ENCODE peak calls at places on chromosomes 11 and 22, in four cellular contexts. One of them, this sample, is unnamed.

GRCh38 chr22:41576877-41577276 is 12.8 kb downstream of the PMM1 start:
- DNase-seq in K562: peak
- DNase-seq in GM12891: peak
- DNase-seq in GM12878: no peak
- DNase-seq in this sample: peak

GRCh38 chr11:65492637-65493366 is 6.0 kb upstream of the MALAT1 start:
- DNase-seq in GM12878: peak
- DNase-seq in K562: no peak
- DNase-seq in GM12891: no peak
- DNase-seq in this sample: peak

GRCh38 chr22:18954333-18954732 is 18.2 kb upstream of the PRODH start:
- DNase-seq in K562: peak
- DNase-seq in GM12891: peak
- DNase-seq in GM12878: no peak
- DNase-seq in this sample: no peak

GRCh38 chr11:47778878-47779483 is 11.8 kb upstream of the FNBP4 start:
- DNase-seq in K562: no peak
- DNase-seq in GM12878: no peak
- DNase-seq in GM12891: no peak
- DNase-seq in this sample: no peak

GRCh38 chr11:99739464-99740089 is 718.8 kb downstream of the CNTN5 start:
- DNase-seq in GM12878: no peak
- DNase-seq in GM12891: peak
- DNase-seq in K562: peak
- DNase-seq in this sample: no peak

GRCh38 chr22:39773976-39774539 is 119.5 kb downstream of the ENTHD1 start:
- DNase-seq in K562: no peak
- DNase-seq in GM12891: peak
- DNase-seq in GM12878: peak
- DNase-seq in this sample: no peak

GRCh38 chr11:128367573-128367972 is 219.8 kb downstream of the ETS1 start:
- DNase-seq in K562: no peak
- DNase-seq in GM12878: peak
- DNase-seq in GM12891: no peak
- DNase-seq in this sample: no peak

GRCh38 chr11:111310088-111310487 is 11.7 kb downstream of the POU2AF3 start:
- DNase-seq in GM12878: no peak
- DNase-seq in K562: no peak
- DNase-seq in GM12891: no peak
- DNase-seq in this sample: no peak

GRCh38 chr11:128603752-128604472 is 16.6 kb upstream of the ETS1 start:
- DNase-seq in GM12878: peak
- DNase-seq in GM12891: no peak
- DNase-seq in K562: no peak
- DNase-seq in this sample: no peak

GRCh38 chr11:1925373-1926155 is 6.1 kb downstream of the TNNT3 start:
- DNase-seq in GM12891: no peak
- DNase-seq in GM12878: no peak
- DNase-seq in K562: no peak
- DNase-seq in this sample: no peak

GRCh38 chr11:111417766-111418435 is 38.8 kb upstream of the POU2AF1 start:
- DNase-seq in GM12891: no peak
- DNase-seq in K562: no peak
- DNase-seq in GM12878: peak
- DNase-seq in this sample: no peak

GRCh38 chr11:117874253-117874909 is 2.1 kb downstream of the FXYD6 start:
- DNase-seq in GM12878: no peak
- DNase-seq in GM12891: no peak
- DNase-seq in K562: no peak
- DNase-seq in this sample: no peak

GRCh38 chr22:42891008-42891407 is 33.9 kb upstream of the ARFGAP3 start:
- DNase-seq in GM12878: no peak
- DNase-seq in K562: no peak
- DNase-seq in GM12891: no peak
- DNase-seq in this sample: no peak

GRCh38 chr11:14544611-14545010 is 24.4 kb upstream of the PSMA1 start:
- DNase-seq in K562: no peak
- DNase-seq in GM12891: no peak
- DNase-seq in GM12878: peak
- DNase-seq in this sample: peak

GRCh38 chr11:109892321-109892794 is 200.8 kb upstream of the ZC3H12C start:
- DNase-seq in K562: peak
- DNase-seq in GM12878: no peak
- DNase-seq in GM12891: no peak
- DNase-seq in this sample: no peak

GRCh38 chr22:31148953-31149627 is 8.8 kb upstream of the PLA2G3 start:
- DNase-seq in K562: peak
- DNase-seq in GM12891: no peak
- DNase-seq in GM12878: no peak
- DNase-seq in this sample: peak

GRCh38 chr22:31958625-31959239 is 14.4 kb downstream of the YWHAH start:
- DNase-seq in GM12878: no peak
- DNase-seq in GM12891: no peak
- DNase-seq in K562: no peak
- DNase-seq in this sample: no peak

GRCh38 chr11:24356501-24356900 is 140.4 kb upstream of the LUZP2 start:
- DNase-seq in GM12891: no peak
- DNase-seq in GM12878: no peak
- DNase-seq in K562: no peak
- DNase-seq in this sample: no peak

GRCh38 chr22:18044548-18045271 is 20.3 kb upstream of the MICAL3 start:
- DNase-seq in GM12891: no peak
- DNase-seq in K562: no peak
- DNase-seq in GM12878: no peak
- DNase-seq in this sample: no peak

GRCh38 chr11:66317766-66318575 is 1.1 kb upstream of the CD248 start:
- DNase-seq in GM12891: no peak
- DNase-seq in K562: no peak
- DNase-seq in GM12878: no peak
- DNase-seq in this sample: peak

GRCh38 chr11:94151903-94152677 is 23.4 kb downstream of the PANX1 start:
- DNase-seq in GM12891: no peak
- DNase-seq in K562: peak
- DNase-seq in GM12878: no peak
- DNase-seq in this sample: no peak

GRCh38 chr22:30210235-30210831 is 36.2 kb downstream of the LIF start:
- DNase-seq in K562: no peak
- DNase-seq in GM12878: no peak
- DNase-seq in GM12891: no peak
- DNase-seq in this sample: no peak

GRCh38 chr11:125945011-125945796 is 640 bp upstream of the VSIG10L2 start:
- DNase-seq in K562: no peak
- DNase-seq in GM12878: no peak
- DNase-seq in GM12891: no peak
- DNase-seq in this sample: no peak

GRCh38 chr11:7281083-7281482 is 29.4 kb downstream of the SYT9 start:
- DNase-seq in GM12878: no peak
- DNase-seq in GM12891: no peak
- DNase-seq in K562: no peak
- DNase-seq in this sample: no peak

GRCh38 chr11:84526250-84526649 is 1100.9 kb downstream of the DLG2 start:
- DNase-seq in GM12878: no peak
- DNase-seq in GM12891: no peak
- DNase-seq in K562: no peak
- DNase-seq in this sample: no peak

GRCh38 chr11:124793466-124794278 is 6.5 kb downstream of the MSANTD2 start:
- DNase-seq in K562: peak
- DNase-seq in GM12878: no peak
- DNase-seq in GM12891: no peak
- DNase-seq in this sample: peak

GRCh38 chr22:31734512-31734911 is 15.4 kb downstream of the PRR14L start:
- DNase-seq in GM12878: no peak
- DNase-seq in K562: no peak
- DNase-seq in GM12891: no peak
- DNase-seq in this sample: no peak

DNA sequence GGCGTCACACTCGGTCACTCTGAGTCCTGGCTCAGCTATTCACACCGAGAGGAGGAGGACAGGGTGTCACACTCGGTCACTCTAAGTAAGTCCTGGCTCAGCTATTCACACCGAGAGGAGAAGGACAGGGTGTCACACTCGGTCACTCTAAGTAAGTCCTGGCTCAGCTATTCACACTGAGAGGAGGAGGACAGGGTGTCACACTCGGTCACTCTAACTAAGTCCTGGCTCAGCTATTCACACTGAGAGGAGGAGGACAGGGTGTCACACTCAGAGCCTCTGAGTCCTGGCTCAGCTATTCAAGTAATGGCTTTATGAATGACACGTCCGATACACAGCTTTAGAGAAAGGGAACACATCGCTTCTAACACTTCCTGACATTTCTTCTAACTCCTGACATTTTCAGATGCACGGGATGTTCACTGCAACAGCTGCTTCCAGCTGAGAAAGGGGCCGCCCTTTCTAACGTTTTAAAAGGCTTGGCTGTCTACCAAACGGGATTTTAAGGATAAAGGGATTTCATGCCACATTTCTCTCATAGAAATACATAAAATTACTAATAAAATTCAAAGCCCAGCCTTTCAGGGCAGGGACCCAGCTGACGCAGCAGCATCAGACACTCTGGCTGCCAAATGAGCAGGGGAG is 28.1 kb downstream of the DRD4 start:
- DNase-seq in GM12878: no peak
- DNase-seq in K562: no peak
- DNase-seq in GM12891: no peak
- DNase-seq in this sample: no peak
- TF ChIP-seq SPI1 in GM12878: no peak
- TF ChIP-seq SPI1 in K562: no peak
- TF ChIP-seq SPI1 in GM12891: no peak
- TF ChIP-seq SPI1 in this sample: no peak

DNA sequence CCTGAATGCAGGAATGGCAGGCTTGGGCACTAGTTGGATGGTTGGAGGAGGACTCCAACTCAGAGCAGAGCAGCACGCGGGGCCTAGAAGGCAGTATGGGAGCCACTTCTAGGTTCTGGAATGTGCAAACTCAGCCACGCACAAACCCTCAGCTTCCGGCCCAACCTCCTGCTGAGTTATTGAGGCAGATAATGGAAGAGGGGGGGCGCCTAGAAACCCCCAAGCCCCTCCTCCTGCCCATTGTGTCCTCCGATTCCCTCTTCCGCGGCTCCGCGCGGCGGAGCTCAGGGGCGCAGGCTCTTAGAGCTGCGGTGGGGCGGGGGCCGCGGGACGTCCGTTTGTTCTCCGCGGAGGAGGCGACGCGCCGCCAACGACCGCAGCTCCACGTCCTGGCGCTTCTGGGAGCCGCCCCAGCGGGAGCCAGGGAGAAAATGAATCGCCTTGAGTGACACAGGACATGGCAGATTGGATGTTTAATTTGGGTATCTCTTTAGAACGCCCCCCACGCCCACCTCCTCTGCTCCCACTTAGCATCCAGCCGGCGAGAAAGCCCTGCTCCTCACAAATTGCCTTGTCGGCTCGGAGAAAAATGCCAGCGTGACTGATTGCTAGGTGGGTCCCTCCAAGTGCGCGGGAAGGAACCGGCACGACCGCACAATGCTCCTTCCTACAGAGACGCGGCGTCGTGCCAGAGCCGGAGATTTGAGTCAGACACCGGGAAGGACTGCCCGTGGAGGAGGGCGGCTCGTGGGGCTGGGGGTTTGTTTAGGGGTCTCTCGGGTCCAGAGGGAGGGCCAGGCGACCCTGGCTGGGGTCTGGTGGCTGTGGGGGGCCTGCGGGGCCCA is 144.6 kb downstream of the NECTIN1 start:
- DNase-seq in K562: peak
- DNase-seq in GM12891: peak
- DNase-seq in GM12878: no peak
- DNase-seq in this sample: peak
- TF ChIP-seq SPI1 in K562: no peak
- TF ChIP-seq SPI1 in GM12891: no peak
- TF ChIP-seq SPI1 in GM12878: no peak
- TF ChIP-seq SPI1 in this sample: no peak

DNA sequence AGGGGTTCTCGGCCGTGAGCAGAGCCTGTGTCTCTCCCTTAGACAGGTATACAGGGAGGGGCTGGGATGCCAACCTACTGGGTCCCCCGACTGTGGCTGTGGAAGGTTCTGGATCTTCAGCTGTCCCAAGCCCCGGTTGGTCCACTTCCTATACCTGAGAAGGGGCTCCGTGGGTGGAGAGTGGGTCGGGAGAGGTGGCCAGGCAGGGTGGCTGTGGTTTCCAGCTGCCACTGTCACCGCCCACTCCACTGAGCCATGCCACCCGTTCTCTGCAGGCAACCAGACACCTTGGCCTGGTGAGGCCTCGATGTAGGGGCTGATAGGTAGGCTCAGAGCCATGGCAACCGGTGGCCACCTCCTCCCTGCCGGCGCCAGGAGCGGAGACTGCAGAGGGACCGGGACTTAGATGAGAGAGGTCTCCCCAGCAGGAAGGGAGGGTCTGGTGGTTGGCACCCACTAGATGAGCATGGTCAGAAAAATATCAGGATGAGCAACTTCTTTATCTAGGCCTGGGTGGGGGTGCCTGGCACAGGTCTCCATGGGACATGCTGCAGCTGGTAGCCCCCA is 53.8 kb downstream of the TRIOBP start:
- DNase-seq in K562: no peak
- DNase-seq in GM12878: no peak
- DNase-seq in GM12891: no peak
- DNase-seq in this sample: no peak
- TF ChIP-seq SPI1 in K562: no peak
- TF ChIP-seq SPI1 in GM12878: no peak
- TF ChIP-seq SPI1 in GM12891: no peak
- TF ChIP-seq SPI1 in this sample: no peak

GRCh38 chr11:17987826-17988225 is 25.0 kb downstream of the SERGEF start:
- DNase-seq in GM12878: no peak
- DNase-seq in GM12891: no peak
- DNase-seq in K562: no peak
- DNase-seq in this sample: no peak

GRCh38 chr11:17988465-17988864 is 24.4 kb downstream of the SERGEF start:
- DNase-seq in GM12891: no peak
- DNase-seq in GM12878: no peak
- DNase-seq in K562: no peak
- DNase-seq in this sample: no peak

GRCh38 chr11:17992916-17993315 is 19.9 kb downstream of the SERGEF start:
- DNase-seq in GM12878: no peak
- DNase-seq in GM12891: no peak
- DNase-seq in K562: no peak
- DNase-seq in this sample: no peak

GRCh38 chr11:17989306-17989705 is 23.5 kb downstream of the SERGEF start:
- DNase-seq in GM12878: no peak
- DNase-seq in K562: no peak
- DNase-seq in GM12891: no peak
- DNase-seq in this sample: no peak

DNA sequence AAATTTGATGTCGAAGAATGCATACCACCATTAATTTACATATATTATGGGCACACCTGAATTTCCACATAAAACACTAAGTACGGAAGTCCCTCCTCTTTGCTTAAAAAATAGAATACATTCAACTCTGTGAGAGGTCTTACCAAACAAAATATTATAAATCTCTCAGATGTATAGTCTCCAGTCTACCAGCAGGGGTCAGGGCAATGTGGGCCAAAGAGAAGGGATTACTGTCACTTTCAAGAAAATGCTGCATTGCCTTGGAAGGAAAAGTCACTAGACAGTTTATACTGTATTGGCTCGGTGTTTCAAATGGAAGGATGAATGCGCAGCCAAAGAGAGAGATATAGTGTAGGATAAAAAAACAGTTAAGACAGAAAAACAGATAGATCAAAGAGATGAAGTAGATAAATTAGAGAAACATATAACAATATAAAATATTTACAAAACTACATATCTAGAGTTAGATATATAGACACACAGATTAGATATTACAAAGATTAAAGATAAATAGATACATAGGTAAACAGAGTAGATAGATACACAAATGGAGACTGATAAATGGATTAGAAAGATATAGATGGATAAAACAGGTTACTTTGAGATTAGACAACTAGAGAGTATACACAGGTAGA is 20.9 kb downstream of the SERGEF start:
- DNase-seq in K562: peak
- DNase-seq in GM12878: no peak
- DNase-seq in GM12891: peak
- DNase-seq in this sample: no peak
- TF ChIP-seq SPI1 in K562: no peak
- TF ChIP-seq SPI1 in GM12878: no peak
- TF ChIP-seq SPI1 in GM12891: no peak
- TF ChIP-seq SPI1 in this sample: no peak